ENCODE peak calls at places on chromosomes 16 and 17, in ten cellular contexts. C is endothelial cell, J is HFFc6, O is foreskin fibroblast, H is body of pancreas, S is keratinocyte, Z is AG09309, F is glutamatergic neuron, W is left lung, D is neural crest cell. I is an unnamed sample.

GRCh38 chr17:21278304-21279197 is 6.0 kb upstream of the MAP2K3 start:
- DNase-seq in H (peak; percentile 64), C (no peak), W (peak; percentile 80), S (no peak), J (no peak), D (no peak), F (no peak), O (no peak), Z (no peak), I (no peak)

GRCh38 chr17:82835766-82836512 is 3.9 kb downstream of the ZNF750 start:
- DNase-seq in C (no peak), O (no peak), H (no peak), S (peak; percentile 92), J (no peak), W (no peak), D (no peak), F (no peak), Z (no peak), I (no peak)

GRCh38 chr17:1137465-1137894 is 42.3 kb downstream of the ABR start:
- DNase-seq in S (no peak), D (no peak), W (no peak), J (no peak), Z (no peak), H (no peak), O (no peak), C (no peak), F (no peak), I (no peak)

GRCh38 chr16:88719267-88719932 is 13.1 kb downstream of the CTU2 start:
- DNase-seq in H (no peak), C (no peak), F (no peak), D (no peak), Z (no peak), J (no peak), W (no peak), O (no peak), S (no peak), I (no peak)

GRCh38 chr17:9499041-9499440 is 76.6 kb downstream of the STX8 start:
- DNase-seq in W (no peak), H (no peak), Z (no peak), D (no peak), F (no peak), C (no peak), O (no peak), J (no peak), S (no peak), I (no peak)

GRCh38 chr16:12899529-12900168 is 1.7 kb upstream of the SHISA9 start:
- DNase-seq in J (no peak), W (no peak), Z (no peak), O (no peak), C (no peak), F (no peak), H (no peak), S (no peak), D (no peak), I (no peak)

GRCh38 chr17:72618018-72618509 is 474.4 kb downstream of the SLC39A11 start:
- DNase-seq in W (no peak), D (no peak), O (no peak), S (no peak), C (no peak), Z (no peak), F (no peak), J (no peak), H (peak; percentile 50), I (no peak)

GRCh38 chr17:75664099-75664549 is 2.8 kb downstream of the RECQL5 start:
- DNase-seq in F (no peak), W (no peak), D (no peak), C (no peak), S (no peak), Z (no peak), H (no peak), O (no peak), J (no peak), I (no peak)

DNA sequence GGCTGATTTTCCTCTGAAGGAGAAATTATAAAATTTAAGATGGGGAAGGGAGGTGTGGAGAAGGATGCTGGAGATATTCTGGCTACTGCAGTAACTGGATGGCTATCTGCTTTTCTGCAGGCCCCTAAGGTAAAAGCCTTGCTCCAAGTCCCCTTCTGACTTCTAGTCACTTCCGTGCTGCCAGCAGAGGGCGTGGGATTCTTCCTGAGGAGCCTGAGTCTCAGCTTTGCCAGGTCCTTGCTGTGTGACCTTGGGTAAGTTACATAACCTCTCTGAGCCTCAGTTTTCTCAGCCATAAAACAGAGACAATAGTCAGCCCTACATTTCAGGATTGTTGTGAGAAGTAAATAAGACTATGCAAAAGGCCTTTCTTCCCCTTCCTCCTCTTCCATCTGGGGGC is 24.3 kb upstream of the TMEM220 start:
- DNase-seq in J (no peak), W (no peak), Z (no peak), H (peak; percentile 74), S (no peak), C (no peak), O (no peak), D (peak; percentile 34), F (peak; percentile 70), I (no peak)
- TF ChIP-seq CTCF in J (peak; percentile 68), W (no peak), Z (peak; percentile 43), H (peak; percentile 33), S (peak; percentile 50), C (peak; percentile 30), O (peak; percentile 28), D (peak; percentile 53), F (peak; percentile 32), I (peak; percentile 35)

GRCh38 chr17:4594406-4595349 is 10.3 kb downstream of the SMTNL2 start:
- DNase-seq in W (no peak), Z (no peak), D (peak; percentile 54), C (peak; percentile 69), O (no peak), F (peak; percentile 59), J (no peak), S (no peak), H (peak; percentile 45), I (no peak)
- TF ChIP-seq CTCF in W (peak; percentile 44), Z (no peak), D (peak; percentile 58), C (peak; percentile 48), O (no peak), F (no peak), J (no peak), S (no peak), H (peak; percentile 41), I (no peak)

GRCh38 chr17:39687101-39687545 is 734 bp downstream of the PGAP3 start:
- DNase-seq in F (no peak), D (no peak), C (no peak), S (no peak), H (no peak), J (no peak), W (no peak), O (no peak), Z (no peak), I (no peak)

GRCh38 chr17:39687546-39688474 is at the start of gene PGAP3:
- DNase-seq in J (peak; percentile 87), H (peak; percentile 94), S (peak; percentile 53), C (peak; percentile 81), O (peak; percentile 88), W (peak; percentile 87), D (peak; percentile 72), Z (peak; percentile 49), F (peak; percentile 86), I (peak; percentile 60)

GRCh38 chr17:39688475-39688835 is 598 bp upstream of the PGAP3 start:
- DNase-seq in Z (no peak), F (no peak), J (no peak), D (no peak), H (no peak), O (no peak), W (no peak), S (no peak), C (no peak), I (no peak)

GRCh38 chr17:39684369-39685043 is 3.4 kb downstream of the PGAP3 start:
- DNase-seq in F (no peak), D (no peak), W (no peak), J (no peak), Z (no peak), O (no peak), C (no peak), S (no peak), H (no peak), I (no peak)

DNA sequence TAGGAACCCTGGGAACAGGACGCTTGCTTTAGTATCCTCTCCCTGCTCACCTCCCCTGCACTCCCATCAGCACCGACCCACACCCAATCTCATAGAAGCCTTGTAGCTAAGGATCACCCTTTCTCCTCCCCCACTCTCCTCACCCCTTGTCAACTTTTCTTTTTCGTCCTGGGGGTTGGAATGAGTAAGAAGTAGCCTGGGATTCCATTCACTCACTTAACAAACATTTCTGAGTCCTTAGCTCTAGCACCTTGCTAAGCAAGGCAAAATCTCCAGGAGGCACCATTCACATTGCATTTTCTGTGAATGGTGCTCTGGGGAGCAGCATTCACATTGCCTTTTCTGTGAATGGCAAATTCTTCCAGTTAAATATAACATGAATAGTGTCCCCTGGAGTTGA is 1.1 kb upstream of the PGAP3 start:
- DNase-seq in J (no peak), W (no peak), H (no peak), C (no peak), O (no peak), F (no peak), Z (no peak), D (no peak), S (no peak), I (no peak)
- TF ChIP-seq CTCF in J (no peak), W (no peak), H (no peak), C (no peak), O (no peak), F (no peak), Z (peak; percentile 5), D (no peak), S (no peak), I (no peak)

GRCh38 chr17:56679148-56679766 is 85.8 kb downstream of the NOG start:
- DNase-seq in F (peak; percentile 34), D (peak; percentile 11), H (no peak), C (peak; percentile 16), W (no peak), O (peak; percentile 23), S (no peak), Z (no peak), J (peak; percentile 28), I (no peak)

GRCh38 chr17:56674401-56674925 is 81.0 kb downstream of the NOG start:
- DNase-seq in C (no peak), S (no peak), O (no peak), H (no peak), D (no peak), J (no peak), Z (no peak), F (no peak), W (no peak), I (no peak)

GRCh38 chr17:56678249-56679144 is 85.0 kb downstream of the NOG start:
- DNase-seq in Z (no peak), S (no peak), O (no peak), C (no peak), J (no peak), H (no peak), D (peak; percentile 26), F (peak; percentile 40), W (no peak), I (no peak)

GRCh38 chr17:56675876-56676660 is 82.6 kb downstream of the NOG start:
- DNase-seq in C (no peak), O (no peak), Z (no peak), F (no peak), D (no peak), S (no peak), H (no peak), W (no peak), J (no peak), I (no peak)

DNA sequence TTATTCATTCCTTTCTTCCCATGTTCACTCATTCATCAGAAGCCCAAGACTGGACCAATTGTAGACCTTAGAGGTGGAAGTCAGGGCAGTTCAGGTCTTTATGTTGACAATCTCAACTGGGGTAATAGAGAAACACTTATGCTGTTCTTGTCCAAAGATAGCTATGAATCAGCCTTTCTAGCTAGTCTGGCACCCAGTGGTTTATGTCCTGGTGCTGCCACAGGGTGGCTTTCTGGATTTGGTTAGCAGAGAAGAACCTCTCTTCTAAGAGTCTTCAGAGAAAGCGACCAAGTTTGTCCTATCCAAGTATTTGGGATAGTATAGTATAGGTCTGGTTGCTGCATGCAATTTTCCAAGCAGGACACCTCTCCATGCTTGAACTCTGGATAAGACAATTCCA is 83.3 kb downstream of the NOG start:
- DNase-seq in F (no peak), O (no peak), H (no peak), S (no peak), C (no peak), Z (no peak), J (peak; percentile 69), D (no peak), W (no peak), I (no peak)
- TF ChIP-seq CTCF in F (no peak), O (peak; percentile 5), H (no peak), S (peak; percentile 26), C (no peak), Z (peak; percentile 32), J (peak; percentile 65), D (no peak), W (no peak), I (no peak)

I was measured in AG09319.